ENCODE peak calls at places on chromosomes 6 and 20, in nine cellular contexts. F, H, X, R, D, B, U, Q and N are unnamed samples.

GRCh38 chr6:131764350-131764749 is 43.5 kb upstream of the ENPP1 start:
- DNase-seq in F (no peak), H (peak), X (peak), R (no peak), D (no peak), B (no peak), U (no peak), Q (no peak), N (no peak)

GRCh38 chr20:36644032-36644712 is 1.8 kb downstream of the SLA2 start:
- DNase-seq in F (no peak), H (no peak), X (no peak), R (no peak), D (peak), B (no peak), U (no peak), Q (no peak), N (no peak)

GRCh38 chr6:158518196-158519127 is 41.4 kb upstream of the TMEM181 start:
- DNase-seq in F (peak), H (peak), X (peak), R (peak), D (peak), B (peak), U (peak), Q (peak), N (peak)

GRCh38 chr20:22533823-22534751 is 50.3 kb downstream of the FOXA2 start:
- DNase-seq in F (no peak), H (no peak), X (no peak), R (no peak), D (no peak), B (no peak), U (no peak), Q (no peak), N (no peak)

GRCh38 chr6:41527721-41528408 is 18.3 kb upstream of the FOXP4 start:
- DNase-seq in F (no peak), H (peak), X (peak), R (no peak), D (no peak), B (peak), U (peak), Q (no peak), N (no peak)

GRCh38 chr20:25309395-25310267 is 61.7 kb downstream of the PYGB start:
- DNase-seq in F (no peak), H (peak), X (peak), R (no peak), D (no peak), B (no peak), U (peak), Q (no peak), N (peak)

GRCh38 chr20:18287546-18287914 is 797 bp upstream of the ZNF133 start:
- DNase-seq in F (no peak), H (no peak), X (no peak), R (no peak), D (no peak), B (no peak), U (no peak), Q (no peak), N (no peak)

GRCh38 chr6:159127701-159128100 is 41.5 kb upstream of the FNDC1 start:
- DNase-seq in F (no peak), H (no peak), X (no peak), R (no peak), D (no peak), B (no peak), U (no peak), Q (no peak), N (no peak)

GRCh38 chr6:24323632-24324337 is 34.1 kb downstream of the DCDC2 start:
- DNase-seq in F (no peak), H (peak), X (peak), R (no peak), D (no peak), B (no peak), U (no peak), Q (no peak), N (no peak)

GRCh38 chr6:82555801-82556200 is 192.2 kb downstream of the TPBG start:
- DNase-seq in F (no peak), H (peak), X (peak), R (no peak), D (no peak), B (no peak), U (no peak), Q (no peak), N (peak)

GRCh38 chr6:170259301-170259700 is 31.6 kb downstream of the DLL1 start:
- DNase-seq in F (no peak), H (no peak), X (no peak), R (no peak), D (no peak), B (no peak), U (no peak), Q (no peak), N (no peak)